ENCODE peak calls at places on chromosomes 11 and 22, in four cellular contexts. One of them, this sample, is unnamed.

GRCh38 chr11:59365621-59366020 is 6.9 kb downstream of the OR5AN1 start:
- DNase-seq in mammary epithelial cell: no peak
- DNase-seq in fibroblast of lung: no peak
- DNase-seq in PC-3: no peak
- DNase-seq in this sample: no peak

GRCh38 chr11:77086521-77087472 is 15.8 kb upstream of the OMP start:
- DNase-seq in mammary epithelial cell: no peak
- DNase-seq in fibroblast of lung: no peak
- DNase-seq in PC-3: no peak
- DNase-seq in this sample: no peak

GRCh38 chr22:49966041-49966715 is 5.6 kb downstream of the PIM3 start:
- DNase-seq in mammary epithelial cell: no peak
- DNase-seq in fibroblast of lung: no peak
- DNase-seq in PC-3: no peak
- DNase-seq in this sample: no peak

GRCh38 chr11:9228086-9228485 is 37.1 kb downstream of the DENND5A start:
- DNase-seq in mammary epithelial cell: no peak
- DNase-seq in fibroblast of lung: no peak
- DNase-seq in PC-3: no peak
- DNase-seq in this sample: no peak

GRCh38 chr11:45204761-45205160 is 58.3 kb downstream of the PRDM11 start:
- DNase-seq in mammary epithelial cell: no peak
- DNase-seq in fibroblast of lung: no peak
- DNase-seq in PC-3: no peak
- DNase-seq in this sample: no peak

GRCh38 chr11:119903389-119903788 is 174.4 kb upstream of the NECTIN1 start:
- DNase-seq in mammary epithelial cell: no peak
- DNase-seq in fibroblast of lung: no peak
- DNase-seq in PC-3: no peak
- DNase-seq in this sample: no peak

GRCh38 chr11:61079416-61080150 is 22.7 kb upstream of the CD5 start:
- DNase-seq in mammary epithelial cell: no peak
- DNase-seq in fibroblast of lung: no peak
- DNase-seq in PC-3: no peak
- DNase-seq in this sample: no peak

GRCh38 chr22:30262917-30263741 is 3.5 kb downstream of the OSM start:
- DNase-seq in mammary epithelial cell: no peak
- DNase-seq in fibroblast of lung: peak
- DNase-seq in PC-3: peak
- DNase-seq in this sample: peak

GRCh38 chr11:126282742-126283591 is at the start of gene TIRAP:
- DNase-seq in mammary epithelial cell: peak
- DNase-seq in fibroblast of lung: peak
- DNase-seq in PC-3: peak
- DNase-seq in this sample: peak

GRCh38 chr22:19510919-19511341 is 13.3 kb downstream of the CLDN5 start:
- DNase-seq in mammary epithelial cell: peak
- DNase-seq in fibroblast of lung: no peak
- DNase-seq in PC-3: no peak
- DNase-seq in this sample: no peak

GRCh38 chr11:78417175-78417887 is at the start of gene GAB2:
- DNase-seq in mammary epithelial cell: no peak
- DNase-seq in fibroblast of lung: no peak
- DNase-seq in PC-3: peak
- DNase-seq in this sample: no peak

GRCh38 chr11:76672431-76673163 is 2.0 kb upstream of the LRRC32 start:
- DNase-seq in mammary epithelial cell: no peak
- DNase-seq in fibroblast of lung: no peak
- DNase-seq in PC-3: no peak
- DNase-seq in this sample: no peak

GRCh38 chr11:63829823-63830489 is 9.0 kb upstream of the MARK2 start:
- DNase-seq in mammary epithelial cell: no peak
- DNase-seq in fibroblast of lung: peak
- DNase-seq in PC-3: no peak
- DNase-seq in this sample: peak

GRCh38 chr11:57460756-57461749 is 725 bp downstream of the RTN4RL2 start:
- DNase-seq in mammary epithelial cell: no peak
- DNase-seq in fibroblast of lung: no peak
- DNase-seq in PC-3: peak
- DNase-seq in this sample: no peak
- TF ChIP-seq EZH2 in mammary epithelial cell: no peak
- TF ChIP-seq EZH2 in fibroblast of lung: peak
- TF ChIP-seq EZH2 in PC-3: no peak
- TF ChIP-seq EZH2 in this sample: no peak

GRCh38 chr11:47980907-47981621 is 705 bp downstream of the PTPRJ start:
- DNase-seq in mammary epithelial cell: peak
- DNase-seq in fibroblast of lung: peak
- DNase-seq in PC-3: peak
- DNase-seq in this sample: peak

GRCh38 chr11:47977651-47978050 is 2.7 kb upstream of the PTPRJ start:
- DNase-seq in mammary epithelial cell: no peak
- DNase-seq in fibroblast of lung: peak
- DNase-seq in PC-3: no peak
- DNase-seq in this sample: no peak

GRCh38 chr11:47981667-47982404 is 1.5 kb downstream of the PTPRJ start:
- DNase-seq in mammary epithelial cell: no peak
- DNase-seq in fibroblast of lung: no peak
- DNase-seq in PC-3: no peak
- DNase-seq in this sample: no peak

GRCh38 chr11:47979378-47980092 is 824 bp upstream of the PTPRJ start:
- DNase-seq in mammary epithelial cell: no peak
- DNase-seq in fibroblast of lung: no peak
- DNase-seq in PC-3: no peak
- DNase-seq in this sample: no peak

DNA sequence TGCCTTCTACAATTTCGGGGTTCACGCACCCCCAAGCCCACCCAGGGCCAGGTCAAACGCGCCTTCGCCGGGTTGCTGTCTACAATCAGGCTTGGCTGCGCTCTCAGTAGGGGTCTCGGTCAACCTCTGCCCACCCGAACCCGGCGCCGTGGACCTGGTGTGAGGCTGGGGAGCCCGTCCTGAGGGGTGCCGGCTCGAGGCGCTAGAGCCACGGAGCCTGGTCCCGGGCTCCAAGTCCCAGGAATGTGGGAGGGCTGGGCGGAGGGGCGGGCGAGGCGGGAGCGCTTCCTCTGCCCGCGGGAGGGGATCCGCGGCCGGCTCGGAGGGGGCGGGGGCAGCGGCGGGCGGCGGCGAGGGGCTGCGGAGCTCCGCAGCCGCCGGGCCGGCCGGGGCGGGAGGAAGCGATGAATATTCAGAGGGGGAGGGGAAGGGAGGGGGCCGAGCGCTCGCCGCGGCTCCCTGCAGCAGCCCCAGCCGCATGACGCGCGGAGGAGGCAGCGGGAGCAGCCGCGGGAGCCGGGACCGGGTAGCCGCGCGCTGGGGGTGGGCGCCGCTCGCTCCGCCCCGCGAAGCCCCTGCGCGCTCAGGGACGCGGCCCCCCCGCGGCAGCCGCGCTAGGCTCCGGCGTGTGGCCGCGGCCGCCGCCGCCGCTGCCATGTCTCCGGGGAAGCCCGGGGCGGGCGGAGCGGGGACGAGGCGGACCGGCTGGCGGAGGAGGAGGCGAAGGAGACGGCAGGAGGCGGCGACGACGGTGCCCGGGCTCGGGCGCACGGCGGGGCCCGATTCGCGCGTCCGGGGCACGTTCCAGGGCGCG is at the start of gene PTPRJ:
- DNase-seq in mammary epithelial cell: peak
- DNase-seq in fibroblast of lung: peak
- DNase-seq in PC-3: peak
- DNase-seq in this sample: peak
- TF ChIP-seq EZH2 in mammary epithelial cell: no peak
- TF ChIP-seq EZH2 in fibroblast of lung: no peak
- TF ChIP-seq EZH2 in PC-3: no peak
- TF ChIP-seq EZH2 in this sample: no peak

GRCh38 chr11:11620251-11620965 is 1.4 kb downstream of the GALNT18 start:
- DNase-seq in mammary epithelial cell: peak
- DNase-seq in fibroblast of lung: peak
- DNase-seq in PC-3: peak
- DNase-seq in this sample: peak
- TF ChIP-seq EZH2 in mammary epithelial cell: no peak
- TF ChIP-seq EZH2 in fibroblast of lung: peak
- TF ChIP-seq EZH2 in PC-3: no peak
- TF ChIP-seq EZH2 in this sample: no peak

DNA sequence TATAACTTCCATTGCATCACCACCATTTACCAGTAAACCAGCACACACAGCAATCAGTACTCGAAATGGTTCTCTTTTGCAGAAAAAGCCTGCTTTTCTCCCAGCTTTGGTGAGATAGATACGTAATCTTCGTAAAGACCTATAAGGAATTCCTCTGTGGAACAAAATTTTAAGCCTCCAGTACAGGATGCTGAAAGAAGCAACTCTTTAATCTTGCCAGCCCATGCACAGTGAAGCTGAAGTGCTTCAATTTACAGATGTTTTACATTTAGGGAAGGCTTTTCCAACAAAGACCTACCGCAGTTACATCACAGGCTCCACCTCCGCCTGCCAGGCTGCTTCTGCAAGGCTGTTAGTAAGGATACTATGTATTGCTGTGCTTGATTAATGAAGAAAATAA is 1.9 kb downstream of the ELMOD1 start:
- DNase-seq in mammary epithelial cell: no peak
- DNase-seq in fibroblast of lung: peak
- DNase-seq in PC-3: no peak
- DNase-seq in this sample: peak
- TF ChIP-seq EZH2 in mammary epithelial cell: no peak
- TF ChIP-seq EZH2 in fibroblast of lung: no peak
- TF ChIP-seq EZH2 in PC-3: no peak
- TF ChIP-seq EZH2 in this sample: no peak

GRCh38 chr11:17014774-17015638 is 792 bp upstream of the PLEKHA7 start:
- DNase-seq in mammary epithelial cell: no peak
- DNase-seq in fibroblast of lung: peak
- DNase-seq in PC-3: peak
- DNase-seq in this sample: peak
- TF ChIP-seq EZH2 in mammary epithelial cell: peak
- TF ChIP-seq EZH2 in fibroblast of lung: peak
- TF ChIP-seq EZH2 in PC-3: no peak
- TF ChIP-seq EZH2 in this sample: peak

GRCh38 chr11:35617316-35617686 is 959 bp upstream of the FJX1 start:
- DNase-seq in mammary epithelial cell: no peak
- DNase-seq in fibroblast of lung: no peak
- DNase-seq in PC-3: no peak
- DNase-seq in this sample: no peak

GRCh38 chr11:35615911-35616900 is 2.1 kb upstream of the FJX1 start:
- DNase-seq in mammary epithelial cell: no peak
- DNase-seq in fibroblast of lung: peak
- DNase-seq in PC-3: peak
- DNase-seq in this sample: peak

GRCh38 chr11:35618497-35619029 is 303 bp downstream of the FJX1 start:
- DNase-seq in mammary epithelial cell: peak
- DNase-seq in fibroblast of lung: peak
- DNase-seq in PC-3: peak
- DNase-seq in this sample: peak

GRCh38 chr11:35619030-35619753 is 932 bp downstream of the FJX1 start:
- DNase-seq in mammary epithelial cell: peak
- DNase-seq in fibroblast of lung: peak
- DNase-seq in PC-3: peak
- DNase-seq in this sample: peak

GRCh38 chr11:35617687-35618496 is at the start of gene FJX1:
- DNase-seq in mammary epithelial cell: peak
- DNase-seq in fibroblast of lung: peak
- DNase-seq in PC-3: peak
- DNase-seq in this sample: peak
- TF ChIP-seq EZH2 in mammary epithelial cell: no peak
- TF ChIP-seq EZH2 in fibroblast of lung: no peak
- TF ChIP-seq EZH2 in PC-3: no peak
- TF ChIP-seq EZH2 in this sample: no peak

GRCh38 chr11:124745835-124746620 is 6.0 kb downstream of the VSIG2 start:
- DNase-seq in mammary epithelial cell: no peak
- DNase-seq in fibroblast of lung: no peak
- DNase-seq in PC-3: no peak
- DNase-seq in this sample: peak

GRCh38 chr11:124745270-124745834 is 5.6 kb downstream of the NRGN start:
- DNase-seq in mammary epithelial cell: no peak
- DNase-seq in fibroblast of lung: no peak
- DNase-seq in PC-3: no peak
- DNase-seq in this sample: no peak

GRCh38 chr11:124747406-124748099 is 4.5 kb downstream of the VSIG2 start:
- DNase-seq in mammary epithelial cell: no peak
- DNase-seq in fibroblast of lung: no peak
- DNase-seq in PC-3: no peak
- DNase-seq in this sample: no peak

GRCh38 chr11:124748100-124748418 is 4.0 kb downstream of the VSIG2 start:
- DNase-seq in mammary epithelial cell: no peak
- DNase-seq in fibroblast of lung: no peak
- DNase-seq in PC-3: no peak
- DNase-seq in this sample: no peak

GRCh38 chr11:124746621-124747243 is 5.3 kb downstream of the VSIG2 start:
- DNase-seq in mammary epithelial cell: peak
- DNase-seq in fibroblast of lung: peak
- DNase-seq in PC-3: peak
- DNase-seq in this sample: peak
- TF ChIP-seq EZH2 in mammary epithelial cell: no peak
- TF ChIP-seq EZH2 in fibroblast of lung: no peak
- TF ChIP-seq EZH2 in PC-3: no peak
- TF ChIP-seq EZH2 in this sample: no peak

DNA sequence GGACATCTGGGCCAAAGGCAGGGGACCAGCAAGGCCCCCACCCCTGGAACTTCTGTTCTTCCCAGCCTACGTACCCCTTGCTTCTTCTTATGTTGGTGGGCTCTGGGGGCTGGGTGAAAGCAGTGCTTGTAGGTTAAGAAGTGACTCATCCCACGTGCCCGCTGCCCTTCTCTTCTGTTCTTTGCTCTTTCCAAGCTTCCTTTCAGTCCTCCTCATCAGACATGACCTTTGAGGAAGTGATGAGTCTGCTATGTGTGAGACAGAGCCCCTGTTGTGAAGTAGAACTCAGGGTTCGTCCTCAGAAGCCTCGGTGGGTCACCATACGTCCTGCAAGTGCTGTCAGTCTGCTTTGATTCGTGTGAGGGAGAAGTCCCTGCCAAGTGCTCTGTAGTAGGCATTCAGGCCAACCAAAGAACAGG is 12.7 kb downstream of the MED15 start:
- DNase-seq in mammary epithelial cell: no peak
- DNase-seq in fibroblast of lung: peak
- DNase-seq in PC-3: no peak
- DNase-seq in this sample: peak
- TF ChIP-seq EZH2 in mammary epithelial cell: no peak
- TF ChIP-seq EZH2 in fibroblast of lung: no peak
- TF ChIP-seq EZH2 in PC-3: no peak
- TF ChIP-seq EZH2 in this sample: no peak

GRCh38 chr11:36478700-36479329 is 31.3 kb downstream of the TRAF6 start:
- DNase-seq in mammary epithelial cell: peak
- DNase-seq in fibroblast of lung: peak
- DNase-seq in PC-3: peak
- DNase-seq in this sample: peak

GRCh38 chr11:36469881-36470802 is 39.9 kb downstream of the TRAF6 start:
- DNase-seq in mammary epithelial cell: peak
- DNase-seq in fibroblast of lung: peak
- DNase-seq in PC-3: peak
- DNase-seq in this sample: peak

GRCh38 chr11:36480833-36481232 is 29.2 kb downstream of the TRAF6 start:
- DNase-seq in mammary epithelial cell: no peak
- DNase-seq in fibroblast of lung: no peak
- DNase-seq in PC-3: no peak
- DNase-seq in this sample: no peak

GRCh38 chr11:36471577-36471976 is 38.5 kb downstream of the TRAF6 start:
- DNase-seq in mammary epithelial cell: peak
- DNase-seq in fibroblast of lung: no peak
- DNase-seq in PC-3: no peak
- DNase-seq in this sample: no peak

GRCh38 chr11:36475192-36475591 is 34.9 kb downstream of the TRAF6 start:
- DNase-seq in mammary epithelial cell: peak
- DNase-seq in fibroblast of lung: no peak
- DNase-seq in PC-3: no peak
- DNase-seq in this sample: peak
- TF ChIP-seq EZH2 in mammary epithelial cell: no peak
- TF ChIP-seq EZH2 in fibroblast of lung: no peak
- TF ChIP-seq EZH2 in PC-3: no peak
- TF ChIP-seq EZH2 in this sample: no peak

This sample was measured in GM23248.